ENCODE peak calls at places on chromosomes 12 and 14, in five cellular contexts. I, Z, C, P and D are unnamed samples.

GRCh38 chr14:24817638-24818053 is 183.7 kb upstream of the GZMB start:
- DNase-seq in C (no peak), I (no peak), P (no peak), Z (no peak), D (no peak)

GRCh38 chr14:104288272-104288671 is 149.9 kb downstream of the KIF26A start:
- DNase-seq in P (peak), C (peak), I (no peak), Z (no peak), D (no peak)

GRCh38 chr12:110555509-110556406 is 27.4 kb downstream of the PPTC7 start:
- DNase-seq in I (no peak), P (no peak), Z (no peak), C (no peak), D (no peak)

GRCh38 chr12:110330124-110330523 is 49.1 kb downstream of the ATP2A2 start:
- DNase-seq in P (no peak), I (no peak), C (no peak), Z (no peak), D (no peak)

GRCh38 chr12:62256408-62257079 is 3.7 kb upstream of the USP15 start:
- DNase-seq in C (no peak), P (no peak), Z (no peak), I (no peak), D (no peak)

GRCh38 chr14:60981626-60982455 is 796 bp downstream of the SLC38A6 start:
- DNase-seq in Z (no peak), P (peak), I (peak), C (no peak), D (no peak)

GRCh38 chr14:105605501-105606304 is 79.3 kb downstream of the TMEM121 start:
- DNase-seq in Z (no peak), C (peak), P (no peak), I (no peak), D (no peak)

GRCh38 chr12:7935464-7935772 is 569 bp downstream of the SLC2A3 start:
- DNase-seq in C (no peak), Z (no peak), P (no peak), I (no peak), D (no peak)

GRCh38 chr12:44285321-44285720 is 449.4 kb downstream of the TMEM117 start:
- DNase-seq in P (no peak), I (no peak), C (no peak), Z (no peak), D (no peak)

GRCh38 chr12:116319851-116320621 is 42.5 kb upstream of the MED13L start:
- DNase-seq in Z (no peak), C (peak), I (no peak), P (peak), D (peak)

GRCh38 chr12:90211017-90211416 is 502.4 kb upstream of the ATP2B1 start:
- DNase-seq in I (no peak), P (no peak), Z (no peak), C (no peak), D (no peak)

GRCh38 chr12:62848418-62848817 is 86.5 kb downstream of the PPM1H start:
- DNase-seq in P (no peak), C (no peak), I (no peak), Z (no peak), D (no peak)

GRCh38 chr12:43937947-43938346 is 102.1 kb downstream of the TMEM117 start:
- DNase-seq in P (peak), I (peak), Z (no peak), C (no peak), D (no peak)

GRCh38 chr14:40447032-40447431 is 1014.8 kb upstream of the FBXO33 start:
- DNase-seq in Z (no peak), C (no peak), P (no peak), I (no peak), D (peak)

GRCh38 chr12:59695379-59695778 is 99.5 kb downstream of the SLC16A7 start:
- DNase-seq in I (no peak), C (no peak), Z (no peak), P (no peak), D (no peak)

GRCh38 chr12:55780695-55781094 is 36.8 kb downstream of the SARNP start:
- DNase-seq in Z (no peak), I (no peak), C (no peak), P (no peak), D (no peak)

GRCh38 chr14:65637780-65638179 is 225.2 kb downstream of the FUT8 start:
- DNase-seq in C (no peak), I (no peak), P (no peak), Z (peak), D (no peak)

GRCh38 chr12:98352218-98352811 is 163.1 kb upstream of the TMPO start:
- DNase-seq in P (no peak), Z (no peak), C (no peak), I (peak), D (no peak)

GRCh38 chr14:75372260-75372659 is 55.6 kb upstream of the JDP2 start:
- DNase-seq in Z (no peak), I (no peak), P (no peak), C (no peak), D (no peak)

GRCh38 chr14:54681819-54682261 is 114.9 kb downstream of the SAMD4A start:
- DNase-seq in C (no peak), I (no peak), Z (no peak), P (peak), D (no peak)

GRCh38 chr14:99063620-99064225 is 208.3 kb downstream of the BCL11B start:
- DNase-seq in P (no peak), Z (no peak), I (no peak), C (no peak), D (no peak)

DNA sequence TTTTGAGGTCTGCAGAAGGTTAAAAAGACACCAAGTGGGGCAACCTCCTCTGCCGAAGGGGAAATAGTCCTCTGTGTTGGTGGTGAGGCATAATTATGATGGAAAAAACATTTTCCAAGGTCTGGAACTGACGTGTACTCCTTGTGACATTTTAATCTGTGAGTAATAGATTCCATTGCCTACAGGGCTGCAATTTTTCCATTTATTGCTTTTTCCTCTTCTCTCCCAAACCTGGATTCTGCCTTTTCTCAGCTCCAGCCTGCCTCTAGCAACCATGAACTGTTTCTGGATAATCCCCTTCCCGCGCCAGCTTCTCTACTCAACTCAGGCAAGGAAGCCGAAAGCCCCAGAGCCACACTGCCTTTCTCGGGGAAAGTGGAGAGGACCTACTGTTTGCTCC is 230.1 kb upstream of the PLXNC1 start:
- DNase-seq in P (no peak), Z (no peak), I (no peak), C (no peak), D (no peak)
- H3K27ac ChIP-seq in P (no peak), Z (no peak), I (no peak), C (no peak), D (no peak)

GRCh38 chr12:27555316-27555715 is 31.3 kb downstream of the PPFIBP1 start:
- DNase-seq in P (no peak), I (no peak), Z (no peak), C (no peak), D (no peak)

GRCh38 chr12:27564612-27565213 is 40.7 kb downstream of the PPFIBP1 start:
- DNase-seq in I (no peak), C (no peak), Z (no peak), P (no peak), D (no peak)

GRCh38 chr12:27555928-27556778 is 32.1 kb downstream of the PPFIBP1 start:
- DNase-seq in P (no peak), Z (no peak), C (no peak), I (no peak), D (no peak)

GRCh38 chr12:27561535-27562350 is 37.7 kb downstream of the PPFIBP1 start:
- DNase-seq in C (no peak), I (no peak), P (no peak), Z (no peak), D (peak)

DNA sequence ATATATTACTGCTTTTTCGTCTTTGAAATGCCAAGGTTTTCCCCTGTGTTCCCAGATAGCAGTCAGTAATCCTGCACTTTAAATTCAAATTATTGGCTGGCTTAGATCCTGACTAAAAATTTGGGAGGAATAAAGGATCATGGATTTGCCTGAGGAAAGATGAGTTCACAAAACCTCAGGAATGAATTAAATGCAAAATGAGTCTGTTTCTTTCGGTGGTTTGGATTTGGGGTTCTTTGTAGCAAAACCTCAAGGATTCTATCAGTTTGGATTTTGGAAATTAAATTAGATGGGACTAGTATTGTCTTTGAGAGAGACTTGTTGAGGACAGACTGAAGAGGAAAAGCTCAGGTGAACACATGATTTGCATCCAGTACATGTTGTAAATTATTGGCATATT is 36.1 kb downstream of the PPFIBP1 start:
- DNase-seq in C (no peak), P (no peak), I (no peak), Z (no peak), D (no peak)
- H3K27ac ChIP-seq in C (peak), P (no peak), I (no peak), Z (no peak), D (peak)

GRCh38 chr12:53780323-53780722 is 28.5 kb upstream of the CISTR start:
- DNase-seq in C (no peak), Z (no peak), P (no peak), I (no peak), D (no peak)

GRCh38 chr12:53785161-53785560 is 33.4 kb upstream of the CISTR start:
- DNase-seq in Z (no peak), C (no peak), I (no peak), P (no peak), D (no peak)

GRCh38 chr12:53782093-53782703 is 30.4 kb upstream of the CISTR start:
- DNase-seq in C (no peak), I (no peak), P (no peak), Z (no peak), D (no peak)

GRCh38 chr12:53777936-53778644 is 26.3 kb upstream of the CISTR start:
- DNase-seq in I (no peak), P (no peak), C (no peak), Z (no peak), D (no peak)

GRCh38 chr12:53781218-53781801 is 29.5 kb upstream of the CISTR start:
- DNase-seq in I (no peak), C (no peak), P (no peak), Z (no peak), D (no peak)
- H3K27ac ChIP-seq in I (no peak), C (no peak), P (no peak), Z (no peak), D (no peak)

GRCh38 chr12:14845350-14845750 is 2.0 kb upstream of the ART4 start:
- DNase-seq in C (no peak), I (peak), P (peak), Z (no peak), D (peak)
- H3K27ac ChIP-seq in C (peak), I (no peak), P (no peak), Z (no peak), D (peak)

GRCh38 chr12:32964981-32965585 is 68.5 kb upstream of the PKP2 start:
- DNase-seq in C (no peak), P (no peak), Z (no peak), I (no peak), D (no peak)
- H3K27ac ChIP-seq in C (no peak), P (no peak), Z (no peak), I (no peak), D (no peak)

GRCh38 chr14:68824517-68825347 is 31.9 kb upstream of the ZFP36L1 start:
- DNase-seq in Z (no peak), P (peak), C (peak), I (peak), D (peak)
- H3K27ac ChIP-seq in Z (no peak), P (no peak), C (no peak), I (peak), D (no peak)

GRCh38 chr14:52077261-52077984 is 8.6 kb upstream of the NID2 start:
- DNase-seq in Z (no peak), I (no peak), C (no peak), P (no peak), D (no peak)
- H3K27ac ChIP-seq in Z (no peak), I (no peak), C (peak), P (no peak), D (no peak)

GRCh38 chr12:48863296-48863695 is 2.4 kb downstream of the RND1 start:
- DNase-seq in C (no peak), P (no peak), Z (no peak), I (no peak), D (no peak)
- H3K27ac ChIP-seq in C (no peak), P (no peak), Z (no peak), I (no peak), D (no peak)